ENCODE peak calls at places on chromosomes 3 and 15, in six cellular contexts. D is K562, Q is H1, U is HCT116, Y is GM12878, F is HepG2. B is an unnamed sample.

GRCh38 chr15:82570721-82571519 is 30.7 kb upstream of the RPS17 start:
- DNase-seq in F (no peak), Q (no peak), D (no peak), U (no peak), Y (no peak), B (no peak)

GRCh38 chr3:31307131-31307785 is 225.5 kb upstream of the STT3B start:
- DNase-seq in Q (no peak), U (no peak), F (no peak), Y (no peak), D (no peak), B (no peak)

GRCh38 chr3:138673641-138674040 is 65.1 kb downstream of the FAIM start:
- DNase-seq in Q (no peak), D (no peak), F (peak), U (no peak), Y (no peak), B (peak)

GRCh38 chr3:134699141-134699711 is 48.4 kb upstream of the KY start:
- DNase-seq in Q (no peak), Y (no peak), D (no peak), U (no peak), F (no peak), B (no peak)

GRCh38 chr3:116340680-116341216 is 104.5 kb downstream of the LSAMP start:
- DNase-seq in F (no peak), D (no peak), U (no peak), Y (no peak), Q (no peak), B (no peak)

GRCh38 chr3:40701016-40701588 is 176.3 kb downstream of the ZNF621 start:
- DNase-seq in Y (no peak), Q (no peak), U (no peak), D (no peak), F (no peak), B (no peak)

GRCh38 chr15:58065445-58066041 is at the start of gene ALDH1A2:
- DNase-seq in Q (no peak), F (no peak), U (no peak), Y (no peak), D (peak), B (no peak)

GRCh38 chr15:63996794-63997357 is 49.4 kb downstream of the DAPK2 start:
- DNase-seq in F (no peak), U (no peak), Q (no peak), Y (no peak), D (no peak), B (no peak)

GRCh38 chr15:79192462-79193036 is 90.0 kb upstream of the ANKRD34C start:
- DNase-seq in D (no peak), Y (no peak), Q (no peak), U (no peak), F (no peak), B (no peak)

DNA sequence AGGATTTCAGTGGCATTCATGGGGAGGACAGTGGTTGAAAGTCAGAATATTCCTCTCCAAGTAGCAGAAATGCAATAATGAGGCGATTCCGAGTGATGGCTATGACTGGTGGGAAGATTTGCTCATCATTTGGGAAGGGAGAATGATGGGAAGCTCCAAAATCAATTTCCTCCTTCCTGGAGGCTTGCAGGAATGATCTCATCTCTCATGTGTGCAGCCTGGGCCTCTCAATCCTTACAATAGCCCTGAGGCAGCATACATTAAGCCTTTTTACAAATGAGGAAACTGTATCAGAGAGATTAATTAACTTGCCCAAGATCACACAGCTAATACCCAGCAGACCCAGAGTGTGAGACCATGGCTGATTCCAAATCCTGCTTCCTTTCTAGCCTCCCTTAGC is 58.7 kb downstream of the BOC start:
- DNase-seq in D (no peak), U (no peak), Q (no peak), F (no peak), Y (no peak), B (no peak)
- TF ChIP-seq YY1 in D (no peak), U (no peak), Q (no peak), F (no peak), Y (no peak), B (no peak)

GRCh38 chr15:94470492-94470891 is 239.1 kb downstream of the MCTP2 start:
- DNase-seq in Q (no peak), F (no peak), U (no peak), D (no peak), Y (no peak), B (no peak)
- TF ChIP-seq ZNF274 in Q (no peak), F (no peak), U (no peak), D (no peak), Y (no peak), B (no peak)

GRCh38 chr3:45985532-45986302 is 9.9 kb downstream of the FYCO1 start:
- DNase-seq in U (no peak), D (no peak), Y (no peak), Q (no peak), F (no peak), B (no peak)

GRCh38 chr3:45987368-45988099 is 8.1 kb downstream of the FYCO1 start:
- DNase-seq in F (peak), U (no peak), D (no peak), Q (no peak), Y (no peak), B (no peak)

GRCh38 chr3:45984331-45985312 is 11.0 kb downstream of the FYCO1 start:
- DNase-seq in Q (no peak), F (no peak), D (no peak), Y (no peak), U (no peak), B (no peak)

GRCh38 chr3:45988100-45988761 is 7.4 kb downstream of the FYCO1 start:
- DNase-seq in Y (no peak), Q (no peak), D (no peak), U (no peak), F (no peak), B (no peak)

DNA sequence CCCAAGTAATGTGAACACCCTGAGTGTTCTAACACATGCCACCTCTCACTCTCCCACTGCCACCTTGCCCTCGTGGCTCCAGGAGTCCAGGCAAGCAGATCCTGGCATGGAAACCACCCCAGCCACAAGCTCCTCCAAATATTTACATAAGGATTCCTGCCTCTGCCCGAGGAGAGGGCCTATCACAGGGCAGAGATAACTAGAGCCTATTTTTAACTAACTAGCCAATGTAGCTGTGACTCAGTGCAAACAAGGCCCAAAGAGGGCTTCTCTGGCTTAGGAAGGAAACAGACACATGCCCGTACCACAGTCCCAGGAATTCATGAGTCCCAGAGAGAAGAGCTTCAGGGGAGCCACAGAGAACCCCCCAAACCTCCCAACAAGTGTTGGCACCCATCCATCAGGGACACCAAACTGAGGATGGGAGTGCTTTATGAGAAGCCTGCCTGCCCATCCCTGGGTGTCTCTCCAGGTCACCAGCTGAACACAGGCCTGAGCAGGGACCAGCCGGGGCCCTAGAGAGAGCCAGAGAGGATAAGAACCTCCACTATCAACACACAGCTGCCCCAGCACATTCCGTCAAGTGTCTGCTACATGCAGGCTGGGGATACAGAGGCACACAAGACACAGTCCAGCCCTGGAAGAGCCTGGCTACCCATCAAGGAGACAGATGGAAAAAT is 9.2 kb downstream of the FYCO1 start:
- DNase-seq in U (no peak), Q (no peak), Y (no peak), F (peak), D (no peak), B (no peak)
- TF ChIP-seq YY1 in U (no peak), Q (no peak), Y (no peak), F (no peak), D (no peak), B (no peak)

DNA sequence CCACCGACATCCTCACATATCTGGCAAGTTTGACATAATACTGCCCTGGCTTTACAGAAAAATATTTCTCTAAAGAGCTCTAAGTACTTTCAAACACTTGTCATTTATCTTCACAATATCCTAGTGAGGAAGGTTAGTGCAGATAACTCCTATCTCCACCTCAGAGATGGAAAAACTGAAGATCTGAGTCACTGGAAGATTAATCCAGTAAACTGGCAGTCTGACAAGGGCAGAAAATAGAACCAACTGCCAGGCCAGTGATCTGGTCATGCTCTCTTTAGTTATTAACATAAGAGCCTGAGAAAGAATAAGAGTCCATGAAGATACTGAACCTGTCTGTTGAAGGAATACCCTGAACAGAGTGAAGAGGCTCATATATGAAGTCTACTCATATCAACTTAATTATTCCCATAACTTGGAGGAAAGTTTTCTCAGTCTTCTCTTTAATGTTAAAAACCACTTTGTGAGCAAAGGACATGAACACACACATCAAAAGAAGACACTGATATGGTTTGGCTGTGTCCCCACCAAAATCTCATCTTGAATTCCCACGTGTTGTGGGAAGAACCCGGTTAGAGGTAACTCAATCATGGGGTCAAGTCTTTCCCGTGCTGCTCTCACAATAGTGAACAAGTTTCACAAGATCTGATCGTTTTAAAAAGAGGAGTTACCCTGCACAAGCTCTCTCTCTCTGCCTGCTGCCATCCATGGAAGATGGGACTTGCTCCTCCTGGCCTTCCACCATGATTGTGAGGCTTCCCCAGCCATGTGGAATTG is 61.4 kb downstream of the GOLIM4 start:
- DNase-seq in U (no peak), Q (no peak), F (no peak), D (no peak), Y (no peak), B (no peak)
- TF ChIP-seq ZNF274 in U (no peak), Q (no peak), F (no peak), D (no peak), Y (no peak), B (no peak)

GRCh38 chr3:42839616-42840015 is 30.4 kb downstream of the ACKR2 start:
- DNase-seq in F (peak), Q (no peak), Y (peak), D (peak), U (peak), B (peak)
- TF ChIP-seq YY1 in F (no peak), Q (no peak), Y (no peak), D (no peak), U (no peak), B (no peak)

B was measured in NT2/D1.